ENCODE peak calls at places on chromosomes 16 and 17, in five cellular contexts. H is tibial nerve, R is body of pancreas, C is stomach, W is breast epithelium. B is an unnamed sample.

GRCh38 chr17:68398731-68399637 is 58.3 kb downstream of the WIPI1 start:
- DNase-seq in R (peak; percentile 61), H (peak; percentile 76), C (peak; percentile 60), W (no peak), B (peak; percentile 37)

GRCh38 chr16:49581630-49582298 is 208.2 kb downstream of the C16orf78 start:
- DNase-seq in C (no peak), W (no peak), R (no peak), H (no peak), B (no peak)

GRCh38 chr17:81399481-81400153 is 4.4 kb downstream of the BAHCC1 start:
- DNase-seq in R (no peak), C (no peak), W (no peak), H (no peak), B (peak; percentile 43)

GRCh38 chr16:28309811-28310311 is 17.5 kb downstream of the SBK1 start:
- DNase-seq in C (no peak), W (no peak), H (no peak), R (no peak), B (no peak)

GRCh38 chr17:78313735-78314648 is 45.9 kb downstream of the SOCS3 start:
- DNase-seq in C (peak; percentile 90), H (no peak), R (peak; percentile 82), W (peak; percentile 62), B (peak; percentile 87)

GRCh38 chr16:77744136-77744535 is 21.8 kb downstream of the NUDT7 start:
- DNase-seq in C (no peak), W (no peak), R (no peak), H (no peak), B (no peak)

GRCh38 chr16:50419116-50419515 is 50.3 kb upstream of the BRD7 start:
- DNase-seq in H (no peak), W (no peak), C (no peak), R (no peak), B (no peak)

GRCh38 chr17:79075861-79076406 is 1.3 kb downstream of the ENGASE start:
- DNase-seq in R (no peak), C (no peak), W (no peak), H (no peak), B (no peak)

GRCh38 chr16:83270640-83271039 is 537.1 kb upstream of the HSBP1 start:
- DNase-seq in R (no peak), W (no peak), C (no peak), H (no peak), B (no peak)

GRCh38 chr16:49546735-49547134 is 173.1 kb downstream of the C16orf78 start:
- DNase-seq in C (no peak), R (no peak), H (no peak), W (no peak), B (no peak)

GRCh38 chr17:36846410-36847292 is 90.6 kb upstream of the LHX1 start:
- DNase-seq in C (no peak), H (no peak), R (no peak), W (no peak), B (no peak)

GRCh38 chr16:69077251-69077650 is 28.2 kb upstream of the HAS3 start:
- DNase-seq in R (no peak), W (no peak), H (no peak), C (no peak), B (peak; percentile 89)

GRCh38 chr16:80515374-80515773 is 25.4 kb upstream of the DYNLRB2 start:
- DNase-seq in W (no peak), R (no peak), C (no peak), H (no peak), B (no peak)

GRCh38 chr17:5700791-5701190 is 116.5 kb upstream of the NLRP1 start:
- DNase-seq in R (no peak), W (no peak), H (no peak), C (no peak), B (no peak)

GRCh38 chr17:41687828-41688640 is 651 bp upstream of the EIF1 start:
- DNase-seq in R (peak; percentile 67), W (peak; percentile 79), H (peak; percentile 65), C (peak; percentile 65), B (peak; percentile 74)

GRCh38 chr17:9306086-9306485 is 269.5 kb downstream of the STX8 start:
- DNase-seq in C (no peak), W (no peak), R (no peak), H (no peak), B (no peak)

GRCh38 chr17:59627770-59628171 is 8.1 kb downstream of the CLTC start:
- DNase-seq in R (no peak), C (no peak), H (no peak), W (no peak), B (no peak)

GRCh38 chr17:28501421-28502284 is 4.5 kb upstream of the FOXN1 start:
- DNase-seq in C (no peak), H (no peak), W (no peak), R (no peak), B (no peak)

GRCh38 chr16:12157510-12158093 is 181.1 kb downstream of the SNX29 start:
- DNase-seq in R (no peak), W (no peak), H (no peak), C (no peak), B (no peak)

GRCh38 chr17:2018716-2019490 is 6.2 kb downstream of the RTN4RL1 start:
- DNase-seq in H (no peak), W (no peak), R (no peak), C (no peak), B (no peak)

GRCh38 chr16:64092284-64092683 is 1029.6 kb downstream of the CDH11 start:
- DNase-seq in R (no peak), W (no peak), C (no peak), H (no peak), B (no peak)

GRCh38 chr16:29662729-29663019 is 373 bp upstream of the SPN start:
- DNase-seq in R (no peak), C (peak; percentile 27), H (no peak), W (no peak), B (no peak)
- TF ChIP-seq POLR2A in R (no peak), C (no peak), H (no peak), W (no peak), B (no peak)

GRCh38 chr17:35006961-35007360 is 26.6 kb downstream of the LIG3 start:
- DNase-seq in R (no peak), W (no peak), C (no peak), H (no peak), B (no peak)
- H3K36me3 ChIP-seq in R (no peaks in the 10 kb centered on the region), W (no peaks in the 10 kb centered on the region), C (peaks cover 94% of the 10 kb centered on the region), H (peaks cover 4% of the 10 kb centered on the region), B (peaks cover 19% of the 10 kb centered on the region)

GRCh38 chr16:30950516-30951073 is 1.7 kb downstream of the ORAI3 start:
- DNase-seq in R (no peak), W (no peak), H (no peak), C (no peak), B (no peak)

GRCh38 chr16:30949655-30950515 is 1.0 kb downstream of the ORAI3 start:
- DNase-seq in H (peak; percentile 87), W (peak; percentile 89), C (peak; percentile 67), R (peak; percentile 58), B (peak; percentile 74)

GRCh38 chr16:30948087-30948955 is 547 bp upstream of the ORAI3 start:
- DNase-seq in H (peak; percentile 98), C (peak; percentile 80), W (peak; percentile 95), R (peak; percentile 88), B (peak; percentile 99)

GRCh38 chr16:30947533-30948086 is 1.3 kb upstream of the ORAI3 start:
- DNase-seq in C (no peak), H (no peak), W (no peak), R (no peak), B (no peak)

GRCh38 chr16:30948956-30949654 is at the start of gene ORAI3:
- DNase-seq in R (peak; percentile 72), C (peak; percentile 77), H (peak; percentile 67), W (peak; percentile 68), B (peak; percentile 80)
- TF ChIP-seq POLR2A in R (peak; percentile 74), C (no peak), H (peak; percentile 83), W (no peak), B (peak; percentile 87)

GRCh38 chr17:40457369-40457768 is 14.1 kb downstream of the IGFBP4 start:
- DNase-seq in H (no peak), C (no peak), R (no peak), W (no peak), B (no peak)
- H3K36me3 ChIP-seq in H (peaks cover 3% of the 10 kb centered on the region), C (peaks cover 60% of the 10 kb centered on the region), R (no peaks in the 10 kb centered on the region), W (peaks cover 15% of the 10 kb centered on the region), B (peaks cover 33% of the 10 kb centered on the region)

GRCh38 chr16:87041732-87042131 is 275.5 kb downstream of the C16orf95 start:
- DNase-seq in H (no peak), C (no peak), W (no peak), R (no peak), B (no peak)

GRCh38 chr16:87042551-87043272 is 274.5 kb downstream of the C16orf95 start:
- DNase-seq in H (no peak), C (no peak), W (no peak), R (no peak), B (no peak)

GRCh38 chr16:87043273-87044030 is 273.7 kb downstream of the C16orf95 start:
- DNase-seq in C (no peak), H (no peak), R (no peak), W (no peak), B (no peak)

GRCh38 chr16:87041286-87041685 is 275.9 kb downstream of the C16orf95 start:
- DNase-seq in W (no peak), C (no peak), H (no peak), R (no peak), B (no peak)

GRCh38 chr16:87040169-87041117 is 276.7 kb downstream of the C16orf95 start:
- DNase-seq in C (no peak), R (no peak), H (no peak), W (no peak), B (no peak)
- TF ChIP-seq POLR2A in C (no peak), R (no peak), H (no peak), W (no peak), B (no peak)